ENCODE peak calls at places on chromosomes 7 and 10, in ten cellular contexts. One of them, this sample, is unnamed.

GRCh38 chr7:78153285-78153684 is 354.7 kb downstream of the PHTF2 start:
- DNase-seq in foreskin keratinocyte: no peak
- DNase-seq in substantia nigra: no peak
- DNase-seq in neural progenitor cell: no peak
- DNase-seq in CD4-positive, alpha-beta T cell: no peak
- DNase-seq in OCI-LY7: no peak
- DNase-seq in A549: no peak
- DNase-seq in fibroblast of lung: no peak
- DNase-seq in transverse colon: no peak
- DNase-seq in tibial artery: no peak
- DNase-seq in this sample: no peak

GRCh38 chr7:142629588-142630260 is 119.5 kb upstream of the PRSS1 start:
- DNase-seq in foreskin keratinocyte: no peak
- DNase-seq in substantia nigra: no peak
- DNase-seq in neural progenitor cell: no peak
- DNase-seq in CD4-positive, alpha-beta T cell: no peak
- DNase-seq in OCI-LY7: no peak
- DNase-seq in A549: no peak
- DNase-seq in fibroblast of lung: peak; percentile 28
- DNase-seq in transverse colon: no peak
- DNase-seq in tibial artery: no peak
- DNase-seq in this sample: no peak

GRCh38 chr10:114499630-114500190 is 95.4 kb upstream of the AFAP1L2 start:
- DNase-seq in foreskin keratinocyte: peak; percentile 100
- DNase-seq in substantia nigra: no peak
- DNase-seq in neural progenitor cell: no peak
- DNase-seq in CD4-positive, alpha-beta T cell: peak; percentile 32
- DNase-seq in OCI-LY7: peak; percentile 75
- DNase-seq in A549: no peak
- DNase-seq in fibroblast of lung: no peak
- DNase-seq in transverse colon: peak; percentile 87
- DNase-seq in tibial artery: no peak
- DNase-seq in this sample: no peak

GRCh38 chr7:3356173-3356572 is 55.1 kb downstream of the SDK1 start:
- DNase-seq in foreskin keratinocyte: no peak
- DNase-seq in substantia nigra: no peak
- DNase-seq in neural progenitor cell: no peak
- DNase-seq in CD4-positive, alpha-beta T cell: no peak
- DNase-seq in OCI-LY7: no peak
- DNase-seq in A549: no peak
- DNase-seq in fibroblast of lung: no peak
- DNase-seq in transverse colon: no peak
- DNase-seq in tibial artery: no peak
- DNase-seq in this sample: no peak

GRCh38 chr7:143487566-143487965 is 9.9 kb downstream of the TAS2R41 start:
- DNase-seq in foreskin keratinocyte: no peak
- DNase-seq in substantia nigra: no peak
- DNase-seq in neural progenitor cell: no peak
- DNase-seq in CD4-positive, alpha-beta T cell: no peak
- DNase-seq in OCI-LY7: no peak
- DNase-seq in A549: no peak
- DNase-seq in fibroblast of lung: peak; percentile 78
- DNase-seq in transverse colon: peak; percentile 59
- DNase-seq in tibial artery: peak; percentile 82
- DNase-seq in this sample: no peak

GRCh38 chr7:135168489-135169140 is 1.9 kb downstream of the CYREN start:
- DNase-seq in foreskin keratinocyte: no peak
- DNase-seq in substantia nigra: no peak
- DNase-seq in neural progenitor cell: no peak
- DNase-seq in CD4-positive, alpha-beta T cell: no peak
- DNase-seq in OCI-LY7: no peak
- DNase-seq in A549: no peak
- DNase-seq in fibroblast of lung: no peak
- DNase-seq in transverse colon: no peak
- DNase-seq in tibial artery: peak; percentile 64
- DNase-seq in this sample: no peak

GRCh38 chr7:131498237-131498885 is 58.1 kb downstream of the PODXL start:
- DNase-seq in foreskin keratinocyte: no peak
- DNase-seq in substantia nigra: no peak
- DNase-seq in neural progenitor cell: no peak
- DNase-seq in CD4-positive, alpha-beta T cell: no peak
- DNase-seq in OCI-LY7: no peak
- DNase-seq in A549: no peak
- DNase-seq in fibroblast of lung: peak; percentile 75
- DNase-seq in transverse colon: no peak
- DNase-seq in tibial artery: no peak
- DNase-seq in this sample: no peak

GRCh38 chr7:1961776-1962276 is 270.9 kb downstream of the MAD1L1 start:
- DNase-seq in foreskin keratinocyte: peak; percentile 93
- DNase-seq in substantia nigra: no peak
- DNase-seq in neural progenitor cell: no peak
- DNase-seq in CD4-positive, alpha-beta T cell: peak; percentile 42
- DNase-seq in OCI-LY7: no peak
- DNase-seq in A549: no peak
- DNase-seq in fibroblast of lung: peak; percentile 92
- DNase-seq in transverse colon: no peak
- DNase-seq in tibial artery: no peak
- DNase-seq in this sample: no peak

DNA sequence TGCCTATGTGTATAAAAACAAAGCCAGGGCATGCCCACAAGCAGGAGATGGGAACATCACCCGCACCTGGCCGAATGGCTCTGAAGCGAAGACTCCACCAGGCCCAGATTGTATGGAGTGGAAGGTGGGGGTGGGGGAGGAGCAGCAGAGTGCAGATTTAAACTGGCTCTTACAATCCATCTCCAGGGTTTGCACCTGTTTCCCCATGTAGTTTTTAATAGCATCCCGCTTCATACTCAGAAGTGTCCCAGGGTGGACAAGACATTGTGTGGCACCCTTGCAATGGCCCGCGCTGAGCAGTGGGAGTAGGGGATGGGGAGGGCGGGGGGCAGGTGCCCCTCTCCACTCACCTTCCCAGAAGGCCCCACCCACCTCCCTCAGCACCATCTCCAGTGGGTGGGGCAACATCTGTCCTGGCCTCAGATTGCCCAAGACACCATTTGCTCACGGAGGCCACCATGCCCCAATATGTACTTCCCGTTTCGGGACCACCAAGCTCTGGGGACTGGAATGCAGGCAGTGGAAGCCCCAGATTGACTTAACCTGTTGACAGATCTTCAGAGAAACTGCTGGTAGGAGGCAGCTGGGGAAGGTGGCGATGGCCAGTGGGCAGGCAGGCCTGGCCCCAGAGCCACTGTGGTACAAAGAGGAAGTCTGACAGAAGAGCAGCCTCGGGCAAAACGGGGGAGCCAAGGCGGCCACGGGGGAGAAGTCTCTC is 23.0 kb downstream of the VSIR start:
- DNase-seq in foreskin keratinocyte: no peak
- DNase-seq in substantia nigra: no peak
- DNase-seq in neural progenitor cell: no peak
- DNase-seq in CD4-positive, alpha-beta T cell: no peak
- DNase-seq in OCI-LY7: no peak
- DNase-seq in A549: no peak
- DNase-seq in fibroblast of lung: no peak
- DNase-seq in transverse colon: no peak
- DNase-seq in tibial artery: no peak
- DNase-seq in this sample: no peak
- H3K27ac ChIP-seq in foreskin keratinocyte: no peak overlapping the region
- H3K27ac ChIP-seq in substantia nigra: peak overlapping the region; percentile 57
- H3K27ac ChIP-seq in neural progenitor cell: no peak overlapping the region
- H3K27ac ChIP-seq in CD4-positive, alpha-beta T cell: peak overlapping the region; percentile 75
- H3K27ac ChIP-seq in OCI-LY7: peak overlapping the region; percentile 88
- H3K27ac ChIP-seq in A549: no peak overlapping the region
- H3K27ac ChIP-seq in fibroblast of lung: no peak overlapping the region
- H3K27ac ChIP-seq in transverse colon: peak overlapping the region; percentile 84
- H3K27ac ChIP-seq in tibial artery: peak overlapping the region; percentile 57
- H3K27ac ChIP-seq in this sample: peak overlapping the region; percentile 46

GRCh38 chr7:104969183-104969582 is 44.8 kb upstream of the KMT2E start:
- DNase-seq in foreskin keratinocyte: no peak
- DNase-seq in substantia nigra: no peak
- DNase-seq in neural progenitor cell: no peak
- DNase-seq in CD4-positive, alpha-beta T cell: no peak
- DNase-seq in OCI-LY7: no peak
- DNase-seq in A549: no peak
- DNase-seq in fibroblast of lung: no peak
- DNase-seq in transverse colon: no peak
- DNase-seq in tibial artery: no peak
- DNase-seq in this sample: no peak

GRCh38 chr7:104968648-104969047 is 45.4 kb upstream of the KMT2E start:
- DNase-seq in foreskin keratinocyte: no peak
- DNase-seq in substantia nigra: no peak
- DNase-seq in neural progenitor cell: no peak
- DNase-seq in CD4-positive, alpha-beta T cell: no peak
- DNase-seq in OCI-LY7: no peak
- DNase-seq in A549: no peak
- DNase-seq in fibroblast of lung: no peak
- DNase-seq in transverse colon: no peak
- DNase-seq in tibial artery: no peak
- DNase-seq in this sample: no peak

GRCh38 chr7:104966022-104966421 is 48.0 kb upstream of the KMT2E start:
- DNase-seq in foreskin keratinocyte: no peak
- DNase-seq in substantia nigra: no peak
- DNase-seq in neural progenitor cell: no peak
- DNase-seq in CD4-positive, alpha-beta T cell: no peak
- DNase-seq in OCI-LY7: no peak
- DNase-seq in A549: no peak
- DNase-seq in fibroblast of lung: no peak
- DNase-seq in transverse colon: no peak
- DNase-seq in tibial artery: no peak
- DNase-seq in this sample: no peak

GRCh38 chr7:104967595-104967994 is 46.4 kb upstream of the KMT2E start:
- DNase-seq in foreskin keratinocyte: no peak
- DNase-seq in substantia nigra: no peak
- DNase-seq in neural progenitor cell: no peak
- DNase-seq in CD4-positive, alpha-beta T cell: no peak
- DNase-seq in OCI-LY7: no peak
- DNase-seq in A549: no peak
- DNase-seq in fibroblast of lung: no peak
- DNase-seq in transverse colon: no peak
- DNase-seq in tibial artery: no peak
- DNase-seq in this sample: no peak

GRCh38 chr7:104967088-104967487 is 46.9 kb upstream of the KMT2E start:
- DNase-seq in foreskin keratinocyte: no peak
- DNase-seq in substantia nigra: no peak
- DNase-seq in neural progenitor cell: no peak
- DNase-seq in CD4-positive, alpha-beta T cell: no peak
- DNase-seq in OCI-LY7: no peak
- DNase-seq in A549: no peak
- DNase-seq in fibroblast of lung: no peak
- DNase-seq in transverse colon: no peak
- DNase-seq in tibial artery: no peak
- DNase-seq in this sample: no peak
- H3K27ac ChIP-seq in foreskin keratinocyte: no peak overlapping the region
- H3K27ac ChIP-seq in substantia nigra: no peak overlapping the region
- H3K27ac ChIP-seq in neural progenitor cell: no peak overlapping the region
- H3K27ac ChIP-seq in CD4-positive, alpha-beta T cell: no peak overlapping the region
- H3K27ac ChIP-seq in OCI-LY7: no peak overlapping the region
- H3K27ac ChIP-seq in A549: no peak overlapping the region
- H3K27ac ChIP-seq in fibroblast of lung: peak overlapping the region; percentile 57
- H3K27ac ChIP-seq in transverse colon: peak overlapping the region; percentile 86
- H3K27ac ChIP-seq in tibial artery: peak overlapping the region; percentile 57
- H3K27ac ChIP-seq in this sample: no peak overlapping the region

DNA sequence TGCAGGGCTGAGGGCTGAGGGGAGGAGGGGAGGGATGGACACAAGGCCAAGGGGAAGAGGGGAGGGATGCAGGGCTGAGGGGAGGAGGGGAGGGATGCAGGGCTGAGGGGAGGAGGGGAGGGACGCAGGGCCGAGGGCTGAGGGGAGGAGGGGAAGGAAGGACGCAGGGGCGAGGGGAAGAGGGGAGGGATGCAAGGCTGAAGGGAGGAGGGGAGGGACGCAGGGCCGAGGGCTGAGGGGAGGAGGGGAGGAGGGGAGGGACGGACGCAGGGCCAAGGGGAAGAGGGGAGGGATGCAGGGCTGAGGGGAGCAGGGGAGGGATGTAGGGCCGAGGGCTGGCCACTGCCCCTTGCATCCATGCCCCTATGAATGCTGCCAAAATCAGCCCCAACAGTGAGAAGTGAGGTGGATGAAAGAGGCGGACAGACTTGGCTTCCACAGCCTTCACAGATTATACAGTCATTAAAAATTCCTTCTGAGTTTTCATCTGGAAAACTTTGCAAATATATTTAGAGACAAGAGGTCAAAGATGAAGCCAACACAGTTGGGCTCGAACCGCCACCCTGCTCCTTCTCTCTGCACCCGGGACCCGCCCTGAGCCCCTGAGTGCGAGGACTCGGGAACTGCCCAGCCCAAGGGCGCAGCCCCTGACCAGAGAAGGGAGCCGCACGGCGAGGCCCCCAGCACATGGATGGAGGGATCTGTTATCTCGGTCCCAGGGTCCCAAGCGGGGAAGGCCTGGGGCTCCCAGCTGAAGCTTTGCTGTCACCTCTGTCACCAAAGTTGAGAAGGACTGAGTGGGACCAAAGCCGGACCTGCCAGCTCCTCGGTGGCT is 65.8 kb downstream of the DIP2C start:
- DNase-seq in foreskin keratinocyte: no peak
- DNase-seq in substantia nigra: no peak
- DNase-seq in neural progenitor cell: no peak
- DNase-seq in CD4-positive, alpha-beta T cell: no peak
- DNase-seq in OCI-LY7: no peak
- DNase-seq in A549: no peak
- DNase-seq in fibroblast of lung: no peak
- DNase-seq in transverse colon: no peak
- DNase-seq in tibial artery: no peak
- DNase-seq in this sample: no peak
- H3K27ac ChIP-seq in foreskin keratinocyte: no peak overlapping the region
- H3K27ac ChIP-seq in substantia nigra: peak overlapping the region; percentile 99
- H3K27ac ChIP-seq in neural progenitor cell: no peak overlapping the region
- H3K27ac ChIP-seq in CD4-positive, alpha-beta T cell: no peak overlapping the region
- H3K27ac ChIP-seq in OCI-LY7: no peak overlapping the region
- H3K27ac ChIP-seq in A549: no peak overlapping the region
- H3K27ac ChIP-seq in fibroblast of lung: no peak overlapping the region
- H3K27ac ChIP-seq in transverse colon: peak overlapping the region; percentile 80
- H3K27ac ChIP-seq in tibial artery: peak overlapping the region; percentile 87
- H3K27ac ChIP-seq in this sample: peak overlapping the region; percentile 98

GRCh38 chr10:30081182-30081581 is 21.8 kb upstream of the JCAD start:
- DNase-seq in foreskin keratinocyte: no peak
- DNase-seq in substantia nigra: no peak
- DNase-seq in neural progenitor cell: no peak
- DNase-seq in CD4-positive, alpha-beta T cell: no peak
- DNase-seq in OCI-LY7: no peak
- DNase-seq in A549: no peak
- DNase-seq in fibroblast of lung: no peak
- DNase-seq in transverse colon: no peak
- DNase-seq in tibial artery: no peak
- DNase-seq in this sample: no peak

GRCh38 chr10:30079423-30079822 is 20.0 kb upstream of the JCAD start:
- DNase-seq in foreskin keratinocyte: no peak
- DNase-seq in substantia nigra: no peak
- DNase-seq in neural progenitor cell: no peak
- DNase-seq in CD4-positive, alpha-beta T cell: no peak
- DNase-seq in OCI-LY7: peak; percentile 6
- DNase-seq in A549: no peak
- DNase-seq in fibroblast of lung: no peak
- DNase-seq in transverse colon: no peak
- DNase-seq in tibial artery: no peak
- DNase-seq in this sample: no peak

GRCh38 chr10:30083934-30084333 is 24.5 kb upstream of the JCAD start:
- DNase-seq in foreskin keratinocyte: no peak
- DNase-seq in substantia nigra: no peak
- DNase-seq in neural progenitor cell: no peak
- DNase-seq in CD4-positive, alpha-beta T cell: no peak
- DNase-seq in OCI-LY7: no peak
- DNase-seq in A549: no peak
- DNase-seq in fibroblast of lung: no peak
- DNase-seq in transverse colon: no peak
- DNase-seq in tibial artery: no peak
- DNase-seq in this sample: no peak

GRCh38 chr10:30075487-30075886 is 16.1 kb upstream of the JCAD start:
- DNase-seq in foreskin keratinocyte: no peak
- DNase-seq in substantia nigra: no peak
- DNase-seq in neural progenitor cell: no peak
- DNase-seq in CD4-positive, alpha-beta T cell: no peak
- DNase-seq in OCI-LY7: no peak
- DNase-seq in A549: no peak
- DNase-seq in fibroblast of lung: no peak
- DNase-seq in transverse colon: no peak
- DNase-seq in tibial artery: no peak
- DNase-seq in this sample: no peak

DNA sequence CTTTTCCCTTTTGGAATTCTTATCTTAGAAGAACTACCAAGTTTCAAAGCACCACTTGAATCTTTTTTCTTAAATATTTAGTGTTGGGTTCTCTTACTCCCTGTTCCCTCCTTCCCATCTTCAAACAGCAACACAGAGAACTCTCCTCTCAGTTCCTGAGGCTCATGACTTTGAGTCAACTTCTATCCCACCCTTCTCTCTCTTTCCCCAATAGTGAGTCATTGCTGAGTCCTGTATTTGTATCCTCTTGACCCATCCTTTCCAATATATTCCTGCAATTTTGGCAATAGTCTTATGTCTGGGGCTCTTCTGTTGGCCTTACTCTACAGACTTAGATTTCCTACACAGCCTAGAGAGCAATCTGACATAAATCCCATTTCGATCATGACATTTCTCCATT is 20.8 kb upstream of the JCAD start:
- DNase-seq in foreskin keratinocyte: peak; percentile 4
- DNase-seq in substantia nigra: no peak
- DNase-seq in neural progenitor cell: no peak
- DNase-seq in CD4-positive, alpha-beta T cell: no peak
- DNase-seq in OCI-LY7: no peak
- DNase-seq in A549: no peak
- DNase-seq in fibroblast of lung: no peak
- DNase-seq in transverse colon: no peak
- DNase-seq in tibial artery: no peak
- DNase-seq in this sample: no peak
- H3K27ac ChIP-seq in foreskin keratinocyte: no peak overlapping the region
- H3K27ac ChIP-seq in substantia nigra: no peak overlapping the region
- H3K27ac ChIP-seq in neural progenitor cell: no peak overlapping the region
- H3K27ac ChIP-seq in CD4-positive, alpha-beta T cell: no peak overlapping the region
- H3K27ac ChIP-seq in OCI-LY7: no peak overlapping the region
- H3K27ac ChIP-seq in A549: no peak overlapping the region
- H3K27ac ChIP-seq in fibroblast of lung: no peak overlapping the region
- H3K27ac ChIP-seq in transverse colon: no peak overlapping the region
- H3K27ac ChIP-seq in tibial artery: no peak overlapping the region
- H3K27ac ChIP-seq in this sample: no peak overlapping the region

This sample was measured in dorsolateral prefrontal cortex.